ENCODE peak calls at places on chromosome 1, in nine cellular contexts. One of them, this sample, is unnamed.

GRCh38 chr1:116722016-116722838 is 32.0 kb upstream of the CD2 start:
- DNase-seq in stomach: no peak
- DNase-seq in uterus: no peak
- DNase-seq in IMR-90: no peak
- DNase-seq in sigmoid colon: no peak
- DNase-seq in transverse colon: peak; percentile 27
- DNase-seq in adrenal gland: no peak
- DNase-seq in tibial nerve: no peak
- DNase-seq in breast epithelium: no peak
- DNase-seq in this sample: no peak

GRCh38 chr1:31848381-31848897 is 32.6 kb upstream of the SPOCD1 start:
- DNase-seq in stomach: no peak
- DNase-seq in uterus: no peak
- DNase-seq in IMR-90: no peak
- DNase-seq in sigmoid colon: peak; percentile 26
- DNase-seq in transverse colon: no peak
- DNase-seq in adrenal gland: no peak
- DNase-seq in tibial nerve: no peak
- DNase-seq in breast epithelium: no peak
- DNase-seq in this sample: peak; percentile 82

GRCh38 chr1:15762546-15762945 is 4.0 kb downstream of the FBLIM1 start:
- DNase-seq in stomach: no peak
- DNase-seq in uterus: no peak
- DNase-seq in IMR-90: no peak
- DNase-seq in sigmoid colon: no peak
- DNase-seq in transverse colon: no peak
- DNase-seq in adrenal gland: no peak
- DNase-seq in tibial nerve: no peak
- DNase-seq in breast epithelium: no peak
- DNase-seq in this sample: no peak

GRCh38 chr1:97350662-97351061 is 570.2 kb downstream of the DPYD start:
- DNase-seq in stomach: no peak
- DNase-seq in uterus: no peak
- DNase-seq in IMR-90: peak; percentile 91
- DNase-seq in sigmoid colon: no peak
- DNase-seq in transverse colon: no peak
- DNase-seq in adrenal gland: no peak
- DNase-seq in tibial nerve: no peak
- DNase-seq in breast epithelium: no peak
- DNase-seq in this sample: no peak

GRCh38 chr1:24683713-24684162 is 40.6 kb downstream of the SRRM1 start:
- DNase-seq in stomach: no peak
- DNase-seq in uterus: peak; percentile 34
- DNase-seq in IMR-90: peak; percentile 98
- DNase-seq in sigmoid colon: no peak
- DNase-seq in transverse colon: no peak
- DNase-seq in adrenal gland: peak; percentile 63
- DNase-seq in tibial nerve: no peak
- DNase-seq in breast epithelium: no peak
- DNase-seq in this sample: peak; percentile 15

GRCh38 chr1:119715542-119715941 is 3.8 kb downstream of the PHGDH start:
- DNase-seq in stomach: no peak
- DNase-seq in uterus: no peak
- DNase-seq in IMR-90: peak; percentile 21
- DNase-seq in sigmoid colon: no peak
- DNase-seq in transverse colon: no peak
- DNase-seq in adrenal gland: no peak
- DNase-seq in tibial nerve: no peak
- DNase-seq in breast epithelium: no peak
- DNase-seq in this sample: no peak

GRCh38 chr1:117179471-117179870 is 31.3 kb downstream of the VTCN1 start:
- DNase-seq in stomach: no peak
- DNase-seq in uterus: no peak
- DNase-seq in IMR-90: no peak
- DNase-seq in sigmoid colon: no peak
- DNase-seq in transverse colon: no peak
- DNase-seq in adrenal gland: no peak
- DNase-seq in tibial nerve: no peak
- DNase-seq in breast epithelium: no peak
- DNase-seq in this sample: no peak

GRCh38 chr1:22117851-22118250 is 25.0 kb downstream of the WNT4 start:
- DNase-seq in stomach: peak; percentile 49
- DNase-seq in uterus: peak; percentile 50
- DNase-seq in IMR-90: no peak
- DNase-seq in sigmoid colon: peak; percentile 69
- DNase-seq in transverse colon: peak; percentile 40
- DNase-seq in adrenal gland: no peak
- DNase-seq in tibial nerve: no peak
- DNase-seq in breast epithelium: no peak
- DNase-seq in this sample: no peak

GRCh38 chr1:152623203-152623844 is 421 bp upstream of the LCE3A start:
- DNase-seq in stomach: no peak
- DNase-seq in uterus: no peak
- DNase-seq in IMR-90: no peak
- DNase-seq in sigmoid colon: no peak
- DNase-seq in transverse colon: no peak
- DNase-seq in adrenal gland: no peak
- DNase-seq in tibial nerve: no peak
- DNase-seq in breast epithelium: no peak
- DNase-seq in this sample: no peak

GRCh38 chr1:115088871-115089442 is 346 bp downstream of the TSPAN2 start:
- DNase-seq in stomach: no peak
- DNase-seq in uterus: no peak
- DNase-seq in IMR-90: no peak
- DNase-seq in sigmoid colon: no peak
- DNase-seq in transverse colon: no peak
- DNase-seq in adrenal gland: no peak
- DNase-seq in tibial nerve: no peak
- DNase-seq in breast epithelium: no peak
- DNase-seq in this sample: no peak

GRCh38 chr1:64495878-64496277 is 25.9 kb downstream of the CACHD1 start:
- DNase-seq in stomach: peak; percentile 76
- DNase-seq in uterus: no peak
- DNase-seq in IMR-90: no peak
- DNase-seq in sigmoid colon: no peak
- DNase-seq in transverse colon: no peak
- DNase-seq in adrenal gland: no peak
- DNase-seq in tibial nerve: no peak
- DNase-seq in breast epithelium: no peak
- DNase-seq in this sample: no peak

GRCh38 chr1:64497484-64497883 is 27.6 kb downstream of the CACHD1 start:
- DNase-seq in stomach: no peak
- DNase-seq in uterus: no peak
- DNase-seq in IMR-90: no peak
- DNase-seq in sigmoid colon: no peak
- DNase-seq in transverse colon: no peak
- DNase-seq in adrenal gland: no peak
- DNase-seq in tibial nerve: no peak
- DNase-seq in breast epithelium: no peak
- DNase-seq in this sample: no peak

GRCh38 chr1:64490204-64490818 is 20.4 kb downstream of the CACHD1 start:
- DNase-seq in stomach: no peak
- DNase-seq in uterus: no peak
- DNase-seq in IMR-90: no peak
- DNase-seq in sigmoid colon: no peak
- DNase-seq in transverse colon: no peak
- DNase-seq in adrenal gland: no peak
- DNase-seq in tibial nerve: no peak
- DNase-seq in breast epithelium: no peak
- DNase-seq in this sample: no peak

GRCh38 chr1:64494659-64495058 is 24.7 kb downstream of the CACHD1 start:
- DNase-seq in stomach: no peak
- DNase-seq in uterus: no peak
- DNase-seq in IMR-90: no peak
- DNase-seq in sigmoid colon: no peak
- DNase-seq in transverse colon: no peak
- DNase-seq in adrenal gland: no peak
- DNase-seq in tibial nerve: no peak
- DNase-seq in breast epithelium: no peak
- DNase-seq in this sample: no peak

DNA sequence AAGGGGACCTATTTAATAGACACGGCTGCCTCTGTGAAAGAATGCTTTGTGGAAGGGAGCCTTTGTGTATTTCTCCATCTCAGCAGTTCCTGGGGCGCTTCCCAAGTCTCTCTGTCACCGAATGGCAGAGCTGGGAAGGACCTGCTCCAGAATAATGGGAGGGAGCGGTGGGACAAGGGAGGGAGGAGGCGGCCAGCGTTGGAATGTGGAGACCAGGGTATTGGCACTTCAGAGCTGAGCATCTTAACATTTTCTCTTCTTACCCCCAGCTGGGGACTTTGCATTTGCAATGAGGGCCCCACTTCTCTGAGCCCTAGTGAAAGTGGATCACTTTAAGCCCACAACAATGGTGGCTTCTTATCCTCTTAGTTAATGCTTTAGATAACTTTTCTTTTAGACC is 23.9 kb downstream of the CACHD1 start:
- DNase-seq in stomach: no peak
- DNase-seq in uterus: no peak
- DNase-seq in IMR-90: no peak
- DNase-seq in sigmoid colon: no peak
- DNase-seq in transverse colon: no peak
- DNase-seq in adrenal gland: no peak
- DNase-seq in tibial nerve: no peak
- DNase-seq in breast epithelium: no peak
- DNase-seq in this sample: no peak
- H3K4me1 ChIP-seq in stomach: peaks cover 82% of the 10 kb centered on the region
- H3K4me1 ChIP-seq in uterus: no peaks in the 10 kb centered on the region
- H3K4me1 ChIP-seq in IMR-90: no peaks in the 10 kb centered on the region
- H3K4me1 ChIP-seq in sigmoid colon: no peaks in the 10 kb centered on the region
- H3K4me1 ChIP-seq in transverse colon: peaks cover 13% of the 10 kb centered on the region
- H3K4me1 ChIP-seq in adrenal gland: peaks cover 23% of the 10 kb centered on the region
- H3K4me1 ChIP-seq in tibial nerve: peaks cover 4% of the 10 kb centered on the region
- H3K4me1 ChIP-seq in breast epithelium: no peaks in the 10 kb centered on the region
- H3K4me1 ChIP-seq in this sample: no peaks in the 10 kb centered on the region

GRCh38 chr1:153985341-153985912 is 712 bp downstream of the RAB13 start:
- DNase-seq in stomach: no peak
- DNase-seq in uterus: peak; percentile 73
- DNase-seq in IMR-90: peak; percentile 88
- DNase-seq in sigmoid colon: peak; percentile 86
- DNase-seq in transverse colon: peak; percentile 36
- DNase-seq in adrenal gland: no peak
- DNase-seq in tibial nerve: peak; percentile 61
- DNase-seq in breast epithelium: no peak
- DNase-seq in this sample: no peak
- TF ChIP-seq POLR2A in stomach: no peak
- TF ChIP-seq POLR2A in uterus: peak; percentile 29
- TF ChIP-seq POLR2A in IMR-90: peak; percentile 77
- TF ChIP-seq POLR2A in sigmoid colon: no peak
- TF ChIP-seq POLR2A in transverse colon: peak; percentile 4
- TF ChIP-seq POLR2A in adrenal gland: no peak
- TF ChIP-seq POLR2A in tibial nerve: no peak
- TF ChIP-seq POLR2A in breast epithelium: no peak
- TF ChIP-seq POLR2A in this sample: no peak

DNA sequence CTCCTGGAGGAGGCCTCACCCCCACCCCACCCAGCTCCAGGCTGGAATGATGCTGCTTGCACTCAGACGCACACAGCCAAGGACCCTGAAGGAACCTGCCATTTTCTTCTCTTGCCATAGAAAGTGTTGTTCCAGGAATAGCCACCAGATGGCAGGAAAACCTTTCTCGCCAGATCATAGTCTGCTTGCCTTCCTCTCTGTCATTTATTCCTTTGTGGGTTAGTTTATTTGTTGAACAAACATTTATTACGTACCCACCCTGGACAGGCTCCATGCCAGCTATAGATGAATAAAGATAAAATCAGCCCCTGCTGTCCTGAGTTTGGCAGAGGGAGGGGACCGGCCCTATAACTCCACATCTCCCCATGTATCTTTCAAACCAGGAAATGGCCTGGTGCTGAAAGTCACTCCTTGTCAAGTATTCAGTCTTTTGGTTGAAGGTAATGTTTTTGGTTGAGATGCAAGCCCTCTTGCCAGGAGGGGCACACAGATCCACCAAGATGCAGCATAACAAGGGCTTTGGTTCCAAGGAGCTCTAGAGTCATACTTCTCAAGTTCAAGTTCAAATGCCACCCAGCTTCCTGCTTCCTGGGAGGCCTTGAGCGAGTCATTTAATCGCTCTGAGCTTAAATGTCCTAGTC is 7.0 kb upstream of the KCNC4 start:
- DNase-seq in stomach: peak; percentile 59
- DNase-seq in uterus: peak; percentile 59
- DNase-seq in IMR-90: peak; percentile 66
- DNase-seq in sigmoid colon: no peak
- DNase-seq in transverse colon: peak; percentile 74
- DNase-seq in adrenal gland: peak; percentile 70
- DNase-seq in tibial nerve: peak; percentile 88
- DNase-seq in breast epithelium: no peak
- DNase-seq in this sample: no peak
- TF ChIP-seq CTCF in stomach: no peak
- TF ChIP-seq CTCF in uterus: peak; percentile 80
- TF ChIP-seq CTCF in IMR-90: peak; percentile 85
- TF ChIP-seq CTCF in sigmoid colon: peak; percentile 74
- TF ChIP-seq CTCF in transverse colon: peak; percentile 94
- TF ChIP-seq CTCF in adrenal gland: peak; percentile 89
- TF ChIP-seq CTCF in tibial nerve: peak; percentile 87
- TF ChIP-seq CTCF in breast epithelium: peak; percentile 91
- TF ChIP-seq CTCF in this sample: peak; percentile 94

GRCh38 chr1:53687426-53687825 is 51.5 kb downstream of the GLIS1 start:
- DNase-seq in stomach: no peak
- DNase-seq in uterus: no peak
- DNase-seq in IMR-90: no peak
- DNase-seq in sigmoid colon: no peak
- DNase-seq in transverse colon: no peak
- DNase-seq in adrenal gland: no peak
- DNase-seq in tibial nerve: no peak
- DNase-seq in breast epithelium: no peak
- DNase-seq in this sample: no peak

GRCh38 chr1:53689223-53689622 is 49.7 kb downstream of the GLIS1 start:
- DNase-seq in stomach: no peak
- DNase-seq in uterus: no peak
- DNase-seq in IMR-90: no peak
- DNase-seq in sigmoid colon: no peak
- DNase-seq in transverse colon: no peak
- DNase-seq in adrenal gland: no peak
- DNase-seq in tibial nerve: no peak
- DNase-seq in breast epithelium: no peak
- DNase-seq in this sample: no peak

GRCh38 chr1:53689736-53690401 is 49.1 kb downstream of the GLIS1 start:
- DNase-seq in stomach: no peak
- DNase-seq in uterus: no peak
- DNase-seq in IMR-90: no peak
- DNase-seq in sigmoid colon: no peak
- DNase-seq in transverse colon: no peak
- DNase-seq in adrenal gland: no peak
- DNase-seq in tibial nerve: no peak
- DNase-seq in breast epithelium: no peak
- DNase-seq in this sample: no peak

GRCh38 chr1:53687886-53688285 is 51.1 kb downstream of the GLIS1 start:
- DNase-seq in stomach: no peak
- DNase-seq in uterus: no peak
- DNase-seq in IMR-90: no peak
- DNase-seq in sigmoid colon: no peak
- DNase-seq in transverse colon: no peak
- DNase-seq in adrenal gland: no peak
- DNase-seq in tibial nerve: no peak
- DNase-seq in breast epithelium: no peak
- DNase-seq in this sample: no peak

DNA sequence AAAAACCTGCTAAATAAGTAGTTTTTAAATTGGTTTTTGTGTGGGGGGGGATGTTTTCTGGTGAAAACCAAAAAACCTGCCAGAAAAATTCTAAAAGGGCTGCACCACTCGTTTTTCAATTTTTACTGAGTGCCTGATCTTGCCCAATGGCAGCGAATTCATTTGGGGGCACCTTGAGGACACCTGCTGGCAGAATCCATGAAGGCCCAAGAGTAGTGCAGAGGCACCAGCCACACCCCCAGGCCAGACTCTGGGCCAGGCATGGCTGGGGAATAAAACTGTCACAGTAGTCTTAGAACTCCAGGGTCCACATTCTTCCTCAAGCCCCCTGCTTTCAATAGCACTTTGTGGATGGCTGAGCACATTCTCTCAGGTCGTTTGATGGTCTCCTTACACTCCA is 50.3 kb downstream of the GLIS1 start:
- DNase-seq in stomach: no peak
- DNase-seq in uterus: no peak
- DNase-seq in IMR-90: no peak
- DNase-seq in sigmoid colon: no peak
- DNase-seq in transverse colon: no peak
- DNase-seq in adrenal gland: no peak
- DNase-seq in tibial nerve: no peak
- DNase-seq in breast epithelium: no peak
- DNase-seq in this sample: no peak
- H3K4me1 ChIP-seq in stomach: peaks cover 11% of the 10 kb centered on the region
- H3K4me1 ChIP-seq in uterus: no peaks in the 10 kb centered on the region
- H3K4me1 ChIP-seq in IMR-90: peaks cover 24% of the 10 kb centered on the region
- H3K4me1 ChIP-seq in sigmoid colon: no peaks in the 10 kb centered on the region
- H3K4me1 ChIP-seq in transverse colon: no peaks in the 10 kb centered on the region
- H3K4me1 ChIP-seq in adrenal gland: no peaks in the 10 kb centered on the region
- H3K4me1 ChIP-seq in tibial nerve: no peaks in the 10 kb centered on the region
- H3K4me1 ChIP-seq in breast epithelium: no peaks in the 10 kb centered on the region
- H3K4me1 ChIP-seq in this sample: peaks cover 6% of the 10 kb centered on the region

This sample was measured in spleen.